ENCODE peak calls at places on chromosome 14, in nine cellular contexts. U is AG04450; V is heart left ventricle; Z is K562; F is dorsolateral prefrontal cortex; A is Peyer's patch; Y is CD8-positive, alpha-beta T cell; J is body of pancreas; D is MM.1S. P is an unnamed sample. For H3K27me3, the result is how much of the 10 kb centered on the place peaks cover.

GRCh38 chr14:75711134-75711795 is 50.2 kb downstream of the TTLL5 start:
- DNase-seq in J (peak), U (peak), A (no peak), Y (peak), V (no peak), Z (peak), F (no peak), D (no peak), P (peak)

GRCh38 chr14:86858591-86858990 is 1134.4 kb downstream of the GALC start:
- DNase-seq in D (no peak), V (no peak), J (no peak), Y (no peak), A (no peak), F (no peak), U (no peak), Z (no peak), P (no peak)

GRCh38 chr14:105505101-105505500 is 14.1 kb downstream of the TEDC1 start:
- DNase-seq in J (no peak), Z (no peak), A (no peak), D (no peak), U (no peak), V (no peak), F (no peak), Y (no peak), P (no peak)

GRCh38 chr14:44912041-44912869 is 49.5 kb downstream of the KLHL28 start:
- DNase-seq in Z (no peak), Y (no peak), J (no peak), U (no peak), D (no peak), F (no peak), A (no peak), V (peak), P (no peak)

GRCh38 chr14:33280646-33281045 is 342.0 kb downstream of the NPAS3 start:
- DNase-seq in F (no peak), Z (no peak), Y (no peak), V (no peak), D (no peak), U (no peak), J (no peak), A (no peak), P (no peak)

GRCh38 chr14:73696466-73697390 is 17.5 kb downstream of the PNMA1 start:
- DNase-seq in U (no peak), J (no peak), A (no peak), D (no peak), V (no peak), Y (no peak), Z (peak), F (no peak), P (no peak)

GRCh38 chr14:102490456-102490855 is 19.1 kb downstream of the ANKRD9 start:
- DNase-seq in J (no peak), V (no peak), D (no peak), Z (no peak), Y (no peak), F (no peak), U (no peak), A (no peak), P (no peak)

GRCh38 chr14:101065696-101066694 is 162.5 kb upstream of the RTL1 start:
- DNase-seq in U (no peak), A (no peak), J (peak), V (peak), D (no peak), Y (peak), Z (no peak), F (peak), P (no peak)

GRCh38 chr14:87629788-87630187 is 363.2 kb downstream of the GALC start:
- DNase-seq in J (no peak), D (no peak), Z (no peak), F (no peak), V (no peak), U (no peak), A (no peak), Y (no peak), P (no peak)

GRCh38 chr14:35416108-35416750 is 11.7 kb upstream of the NFKBIA start:
- DNase-seq in F (no peak), Y (peak), V (no peak), A (no peak), D (peak), U (no peak), Z (no peak), J (no peak), P (peak)

GRCh38 chr14:36226164-36226563 is 49.6 kb upstream of the PTCSC3 start:
- DNase-seq in U (no peak), D (no peak), Z (no peak), Y (no peak), F (no peak), V (no peak), J (no peak), A (no peak), P (no peak)

GRCh38 chr14:70303528-70304293 is 55.8 kb downstream of the COX16 start:
- DNase-seq in F (no peak), V (no peak), Z (peak), U (no peak), Y (no peak), J (no peak), A (no peak), D (no peak), P (no peak)

GRCh38 chr14:52031781-52032180 is 37.1 kb downstream of the NID2 start:
- DNase-seq in Y (no peak), A (no peak), U (no peak), Z (no peak), V (peak), F (no peak), D (no peak), J (peak), P (no peak)

GRCh38 chr14:100436745-100437406 is 113.7 kb downstream of the SLC25A47 start:
- DNase-seq in Y (no peak), F (no peak), J (peak), V (no peak), A (no peak), D (no peak), U (no peak), Z (no peak), P (no peak)

GRCh38 chr14:45038256-45038655 is 45.7 kb upstream of the PRPF39 start:
- DNase-seq in F (no peak), V (no peak), Y (no peak), A (no peak), U (no peak), D (no peak), J (no peak), Z (no peak), P (no peak)

GRCh38 chr14:101596742-101597141 is 35.4 kb downstream of the DIO3 start:
- DNase-seq in F (no peak), Y (no peak), J (no peak), U (no peak), D (no peak), Z (no peak), A (no peak), V (no peak), P (no peak)

GRCh38 chr14:95146079-95146771 is 11.1 kb downstream of the DICER1 start:
- DNase-seq in J (peak), A (no peak), U (no peak), Y (no peak), D (no peak), Z (no peak), V (no peak), F (no peak), P (no peak)

GRCh38 chr14:71556730-71557129 is 375.5 kb upstream of the RGS6 start:
- DNase-seq in A (no peak), Z (no peak), V (no peak), F (no peak), D (no peak), U (no peak), Y (no peak), J (no peak), P (no peak)

GRCh38 chr14:71554323-71554722 is 377.9 kb upstream of the RGS6 start:
- DNase-seq in J (no peak), F (no peak), Y (no peak), V (no peak), D (peak), Z (no peak), A (no peak), U (no peak), P (no peak)

GRCh38 chr14:71555654-71556559 is 376.3 kb upstream of the RGS6 start:
- DNase-seq in A (peak), U (no peak), V (no peak), J (no peak), Y (peak), Z (peak), F (no peak), D (peak), P (peak)

GRCh38 chr14:71553779-71554178 is 378.4 kb upstream of the RGS6 start:
- DNase-seq in A (no peak), J (no peak), U (no peak), D (no peak), V (no peak), Y (no peak), F (no peak), Z (no peak), P (no peak)

GRCh38 chr14:71554959-71555612 is 377.1 kb upstream of the RGS6 start:
- DNase-seq in Y (no peak), Z (no peak), J (no peak), U (no peak), F (no peak), A (no peak), D (no peak), V (no peak), P (no peak)
- H3K27ac ChIP-seq in Y (peak), Z (peak), J (peak), U (no peak), F (peak), A (peak), D (peak), V (no peak), P (peak)

GRCh38 chr14:20302042-20302761 is 3.5 kb downstream of the TTC5 start:
- DNase-seq in A (no peak), J (no peak), Y (no peak), D (no peak), F (no peak), Z (peak), V (no peak), U (no peak), P (no peak)

GRCh38 chr14:20306079-20306423 is 300 bp upstream of the TTC5 start:
- DNase-seq in Y (no peak), D (no peak), Z (no peak), A (no peak), J (no peak), F (no peak), U (no peak), V (no peak), P (no peak)

GRCh38 chr14:20305265-20306078 is at the start of gene TTC5:
- DNase-seq in U (peak), F (peak), V (peak), Z (peak), A (peak), Y (peak), J (peak), D (peak), P (peak)
- TF ChIP-seq CTCF in U (peak), F (peak), V (peak), Z (peak), A (peak), Y (peak), J (peak), D (peak), P (peak)

GRCh38 chr14:96997996-96998395 is 200.8 kb downstream of the VRK1 start:
- DNase-seq in A (no peak), V (no peak), F (no peak), U (no peak), D (no peak), J (no peak), Z (no peak), Y (no peak), P (no peak)

GRCh38 chr14:96997269-96997668 is 200.1 kb downstream of the VRK1 start:
- DNase-seq in J (no peak), Y (no peak), V (no peak), D (no peak), A (no peak), U (no peak), F (no peak), Z (no peak), P (no peak)

GRCh38 chr14:96989293-96989692 is 192.1 kb downstream of the VRK1 start:
- DNase-seq in Y (no peak), D (no peak), U (no peak), V (no peak), A (no peak), J (no peak), Z (no peak), F (no peak), P (no peak)

GRCh38 chr14:96999654-97000155 is 202.5 kb downstream of the VRK1 start:
- DNase-seq in U (no peak), Y (no peak), F (no peak), J (no peak), A (no peak), D (no peak), V (no peak), Z (no peak), P (no peak)

DNA sequence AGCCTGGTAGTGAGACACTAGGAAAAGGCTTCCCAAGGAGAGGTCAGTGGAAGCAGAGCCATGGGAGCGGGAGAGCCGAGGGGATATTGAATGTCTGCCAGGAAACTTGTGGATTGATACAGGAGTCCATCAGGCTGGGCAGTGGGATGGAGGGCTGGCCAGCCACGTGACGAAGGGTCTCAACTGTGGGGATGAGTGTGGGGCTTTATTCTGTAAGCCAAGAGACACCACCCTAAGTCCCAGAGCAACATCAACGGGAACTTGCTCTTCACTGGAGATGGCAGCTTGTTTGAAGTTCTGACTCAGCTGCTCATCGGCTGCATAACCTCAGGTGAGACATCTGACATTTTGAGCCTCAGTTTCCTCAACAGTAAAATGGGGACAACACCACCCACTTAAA is 197.8 kb downstream of the VRK1 start:
- DNase-seq in Y (no peak), U (no peak), Z (no peak), J (no peak), A (no peak), D (no peak), F (no peak), V (no peak), P (no peak)
- H3K27me3 ChIP-seq in Y (under half), U (under half), Z (under half), J (under half), A (under half), D (under half), F (under half), V (under half), P (under half)

GRCh38 chr14:23122086-23122485 is 3.0 kb upstream of the CEBPE start:
- DNase-seq in Z (no peak), V (no peak), J (no peak), A (no peak), Y (no peak), U (no peak), F (no peak), D (no peak), P (no peak)

GRCh38 chr14:23119362-23120327 is 590 bp upstream of the CEBPE start:
- DNase-seq in D (no peak), V (no peak), A (peak), F (no peak), U (no peak), J (no peak), Z (no peak), Y (peak), P (peak)

GRCh38 chr14:23121401-23121800 is 2.3 kb upstream of the CEBPE start:
- DNase-seq in A (peak), F (no peak), J (peak), D (peak), Y (no peak), V (no peak), Z (no peak), U (no peak), P (no peak)

GRCh38 chr14:23118506-23119361 is at the start of gene CEBPE:
- DNase-seq in V (no peak), J (no peak), U (no peak), F (no peak), A (no peak), D (no peak), Y (no peak), Z (no peak), P (no peak)

DNA sequence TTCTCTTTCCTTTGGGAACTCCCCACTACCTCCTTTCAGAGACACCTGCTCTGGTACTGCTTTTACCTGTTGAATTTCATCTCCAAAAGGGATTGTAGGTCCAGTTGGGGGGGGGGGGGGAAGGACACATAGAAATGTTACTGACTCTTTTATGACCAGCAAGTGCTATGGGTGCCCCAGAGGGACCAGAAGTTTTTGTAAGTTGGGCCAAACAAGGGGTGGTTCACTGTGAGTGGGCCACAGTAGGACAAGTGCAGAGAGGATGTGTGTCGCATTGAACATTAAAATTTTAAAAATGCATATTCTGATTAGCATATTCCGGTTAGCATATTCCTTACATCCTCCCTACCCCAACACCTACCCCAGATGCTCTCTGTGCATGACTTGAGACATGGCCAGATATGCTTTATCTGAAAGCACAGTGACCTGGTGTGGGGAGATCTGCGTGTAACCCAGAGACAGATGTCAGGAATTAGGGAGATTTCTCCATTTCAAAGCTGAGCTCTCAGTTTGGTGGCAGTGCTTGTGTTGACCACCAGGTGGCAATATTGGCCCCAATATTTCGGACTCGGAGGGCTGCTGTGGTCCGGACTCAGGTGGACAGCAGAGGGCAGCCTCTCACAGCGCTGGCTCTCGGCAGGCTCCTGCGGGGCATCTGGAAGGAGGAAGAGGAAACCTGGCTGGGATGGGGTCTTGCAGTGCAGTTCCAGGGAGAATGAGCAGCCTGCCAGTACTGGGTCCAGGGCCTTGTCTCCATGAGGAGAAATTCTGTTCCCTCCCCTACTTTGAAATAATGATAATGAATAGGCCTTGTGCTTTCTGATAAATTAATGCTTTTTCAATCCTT is 1.6 kb upstream of the CEBPE start:
- DNase-seq in J (peak), U (peak), A (peak), D (peak), V (peak), Y (peak), Z (peak), F (peak), P (peak)
- H3K27ac ChIP-seq in J (no peak), U (no peak), A (peak), D (peak), V (peak), Y (peak), Z (no peak), F (peak), P (peak)

GRCh38 chr14:90993792-90994191 is 66.6 kb downstream of the RPS6KA5 start:
- DNase-seq in U (no peak), Y (no peak), A (no peak), Z (no peak), V (no peak), F (no peak), D (no peak), J (no peak), P (no peak)

GRCh38 chr14:90996967-90997366 is 63.5 kb downstream of the RPS6KA5 start:
- DNase-seq in Z (no peak), Y (no peak), D (no peak), U (no peak), J (no peak), F (no peak), V (no peak), A (no peak), P (no peak)

GRCh38 chr14:90987140-90987539 is 73.3 kb downstream of the RPS6KA5 start:
- DNase-seq in A (no peak), Y (no peak), D (no peak), V (no peak), Z (no peak), F (no peak), U (no peak), J (no peak), P (no peak)

GRCh38 chr14:90995785-90996184 is 64.7 kb downstream of the RPS6KA5 start:
- DNase-seq in Y (no peak), U (no peak), D (no peak), Z (no peak), V (no peak), J (no peak), F (no peak), A (no peak), P (no peak)

DNA sequence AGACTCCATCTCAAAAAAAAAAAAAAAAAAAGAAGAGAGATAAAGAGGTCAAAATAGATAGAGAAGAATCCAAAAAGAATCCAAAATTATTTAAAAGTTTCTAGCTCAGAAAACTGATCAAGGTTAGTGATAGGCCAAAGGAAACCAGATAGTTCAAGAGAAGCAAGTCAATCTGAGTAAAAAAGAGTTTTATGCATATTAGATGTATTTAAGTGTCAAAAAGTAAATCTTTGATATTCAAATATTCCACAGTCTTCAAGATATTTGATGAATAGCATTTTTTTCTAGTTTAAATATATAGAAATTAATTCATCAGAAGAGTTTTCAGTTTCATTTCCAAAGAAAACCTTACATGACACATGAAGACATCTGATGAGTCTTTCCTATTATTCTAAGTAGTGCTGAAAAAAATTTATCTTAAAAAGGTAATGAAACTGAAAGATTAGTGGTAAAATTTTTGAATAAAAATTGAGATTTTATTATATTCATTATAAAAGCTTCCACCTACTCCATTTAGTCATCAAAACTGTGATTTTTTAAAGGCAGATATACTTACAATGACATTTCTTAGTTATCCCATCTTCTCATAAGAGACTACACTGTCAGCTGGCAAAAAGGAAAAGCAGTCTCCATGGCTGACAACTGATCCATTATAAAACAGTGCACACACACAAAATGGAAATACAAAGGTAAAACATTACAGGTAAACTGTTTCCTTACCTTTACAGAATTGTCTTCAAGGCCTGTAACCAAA is 68.6 kb downstream of the RPS6KA5 start:
- DNase-seq in Z (no peak), D (no peak), A (no peak), Y (no peak), U (no peak), V (no peak), F (no peak), J (no peak), P (no peak)
- TF ChIP-seq CTCF in Z (no peak), D (no peak), A (no peak), Y (no peak), U (no peak), V (no peak), F (no peak), J (no peak), P (no peak)

GRCh38 chr14:77273796-77274195 is 2.8 kb upstream of the NGB start:
- DNase-seq in U (no peak), A (no peak), Z (no peak), J (no peak), D (no peak), F (no peak), Y (no peak), V (no peak), P (no peak)
- H3K27me3 ChIP-seq in U (under half), A (under half), Z (under half), J (under half), D (under half), F (under half), Y (under half), V (under half), P (under half)

DNA sequence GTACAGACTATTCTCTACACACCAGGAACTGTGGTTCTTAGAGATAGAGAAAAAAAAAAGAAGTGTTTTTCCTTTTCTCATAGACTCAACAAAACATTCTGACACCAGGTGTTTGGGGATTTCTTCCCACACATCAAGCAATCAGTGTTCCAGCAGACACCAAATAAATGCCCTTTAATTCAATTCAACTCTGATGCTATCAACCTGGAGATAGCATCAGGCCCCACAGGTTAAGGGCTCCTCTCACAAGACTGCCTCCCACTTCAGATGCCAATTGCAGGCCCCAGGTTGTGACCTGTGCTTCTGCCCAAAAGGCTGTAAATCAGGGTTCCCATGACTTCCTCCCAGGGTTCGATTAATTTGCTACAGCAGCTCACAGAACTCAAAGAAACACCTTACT is 36.7 kb downstream of the RPS29 start:
- DNase-seq in A (no peak), V (no peak), D (no peak), Y (no peak), F (no peak), Z (no peak), J (no peak), U (no peak), P (no peak)
- H3K27ac ChIP-seq in A (no peak), V (no peak), D (no peak), Y (no peak), F (no peak), Z (no peak), J (no peak), U (no peak), P (no peak)

GRCh38 chr14:29749327-29749726 is 178.3 kb downstream of the PRKD1 start:
- DNase-seq in V (no peak), J (no peak), F (no peak), Z (peak), D (no peak), Y (no peak), U (no peak), A (no peak), P (no peak)
- TF ChIP-seq CTCF in V (no peak), J (no peak), F (no peak), Z (no peak), D (no peak), Y (no peak), U (no peak), A (no peak), P (no peak)

GRCh38 chr14:60642270-60642789 is 6.9 kb downstream of the SIX1 start:
- DNase-seq in Z (no peak), Y (no peak), D (no peak), J (no peak), F (no peak), A (no peak), U (no peak), V (no peak), P (no peak)
- H3K27me3 ChIP-seq in Z (under half), Y (under half), D (under half), J (half or more), F (half or more), A (half or more), U (under half), V (half or more), P (half or more)